ENCODE peak calls at places on chromosomes 2 and 18, in four cellular contexts. J, I, E and V are unnamed samples.

GRCh38 chr2:100125641-100126040 is 16.7 kb downstream of the AFF3 start:
- DNase-seq in J (no peak), I (no peak), E (no peak), V (no peak)

GRCh38 chr18:10233082-10233875 is 221.2 kb upstream of the APCDD1 start:
- DNase-seq in J (no peak), I (no peak), E (no peak), V (no peak)

GRCh38 chr2:221914334-221914733 is 342.2 kb upstream of the EPHA4 start:
- DNase-seq in J (no peak), I (no peak), E (no peak), V (no peak)

GRCh38 chr2:86254576-86255538 is 55.6 kb downstream of the MRPL35 start:
- DNase-seq in J (peak), I (no peak), E (no peak), V (no peak)

GRCh38 chr2:54597153-54597827 is 126.2 kb upstream of the EML6 start:
- DNase-seq in J (peak), I (no peak), E (no peak), V (peak)

GRCh38 chr2:53490659-53491058 is 276.9 kb upstream of the CHAC2 start:
- DNase-seq in J (no peak), I (no peak), E (peak), V (peak)

GRCh38 chr2:9751831-9752230 is 91.4 kb upstream of the TAF1B start:
- DNase-seq in J (no peak), I (no peak), E (no peak), V (no peak)

GRCh38 chr2:104091894-104092293 is 762.0 kb upstream of the POU3F3 start:
- DNase-seq in J (no peak), I (no peak), E (no peak), V (no peak)

GRCh38 chr2:2834105-2834504 is 503.0 kb upstream of the MYT1L start:
- DNase-seq in J (no peak), I (no peak), E (no peak), V (no peak)

GRCh38 chr2:181157326-181157725 is 176.9 kb downstream of the UBE2E3 start:
- DNase-seq in J (no peak), I (no peak), E (peak), V (no peak)

GRCh38 chr18:6414118-6414722 is 491 bp downstream of the L3MBTL4 start:
- DNase-seq in J (peak), I (peak), E (peak), V (peak)

GRCh38 chr2:25132296-25132630 is 36.1 kb downstream of the POMC start:
- DNase-seq in J (no peak), I (no peak), E (no peak), V (no peak)

GRCh38 chr18:74692367-74693013 is 94.8 kb downstream of the ZNF407 start:
- DNase-seq in J (no peak), I (no peak), E (no peak), V (no peak)

GRCh38 chr2:29309090-29310054 is 194.2 kb downstream of the CLIP4 start:
- DNase-seq in J (peak), I (peak), E (peak), V (peak)

GRCh38 chr2:79511320-79511951 is 1.4 kb upstream of the CTNNA2 start:
- DNase-seq in J (peak), I (no peak), E (peak), V (peak)

GRCh38 chr18:54387631-54388030 is 29.9 kb downstream of the C18orf54 start:
- DNase-seq in J (no peak), I (no peak), E (no peak), V (no peak)

GRCh38 chr2:184689633-184690032 is 91.3 kb downstream of the ZNF804A start:
- DNase-seq in J (no peak), I (no peak), E (no peak), V (no peak)

GRCh38 chr2:6945821-6946220 is 28.6 kb downstream of the RNF144A start:
- DNase-seq in J (no peak), I (no peak), E (no peak), V (no peak)

GRCh38 chr2:161321944-161322343 is 13.7 kb downstream of the PSMD14 start:
- DNase-seq in J (no peak), I (no peak), E (peak), V (no peak)

GRCh38 chr2:8477511-8478132 is 204.2 kb upstream of the ID2 start:
- DNase-seq in J (no peak), I (no peak), E (no peak), V (no peak)

GRCh38 chr2:38214209-38214717 is 138.3 kb upstream of the CYP1B1 start:
- DNase-seq in J (no peak), I (no peak), E (no peak), V (no peak)

GRCh38 chr2:160353166-160353565 is 140.4 kb downstream of the RBMS1 start:
- DNase-seq in J (no peak), I (no peak), E (no peak), V (no peak)

GRCh38 chr2:191927319-191927867 is 80.5 kb upstream of the CAVIN2 start:
- DNase-seq in J (peak), I (peak), E (peak), V (peak)

GRCh38 chr18:10296491-10296890 is 157.9 kb upstream of the APCDD1 start:
- DNase-seq in J (no peak), I (no peak), E (no peak), V (no peak)

GRCh38 chr2:219079417-219079816 is 18.7 kb upstream of the IHH start:
- DNase-seq in J (no peak), I (no peak), E (peak), V (no peak)

GRCh38 chr2:41707790-41708451 is 339.9 kb upstream of the PKDCC start:
- DNase-seq in J (no peak), I (no peak), E (no peak), V (no peak)

GRCh38 chr2:120910956-120911951 is 175.6 kb downstream of the GLI2 start:
- DNase-seq in J (no peak), I (no peak), E (peak), V (no peak)

GRCh38 chr2:128310094-128310716 is 8.5 kb downstream of the HS6ST1 start:
- DNase-seq in J (no peak), I (no peak), E (no peak), V (peak)

GRCh38 chr2:31324000-31324633 is 90.2 kb downstream of the EHD3 start:
- DNase-seq in J (no peak), I (no peak), E (peak), V (no peak)
- H3K27ac ChIP-seq in J (no peak), I (no peak), E (peak), V (no peak)

DNA sequence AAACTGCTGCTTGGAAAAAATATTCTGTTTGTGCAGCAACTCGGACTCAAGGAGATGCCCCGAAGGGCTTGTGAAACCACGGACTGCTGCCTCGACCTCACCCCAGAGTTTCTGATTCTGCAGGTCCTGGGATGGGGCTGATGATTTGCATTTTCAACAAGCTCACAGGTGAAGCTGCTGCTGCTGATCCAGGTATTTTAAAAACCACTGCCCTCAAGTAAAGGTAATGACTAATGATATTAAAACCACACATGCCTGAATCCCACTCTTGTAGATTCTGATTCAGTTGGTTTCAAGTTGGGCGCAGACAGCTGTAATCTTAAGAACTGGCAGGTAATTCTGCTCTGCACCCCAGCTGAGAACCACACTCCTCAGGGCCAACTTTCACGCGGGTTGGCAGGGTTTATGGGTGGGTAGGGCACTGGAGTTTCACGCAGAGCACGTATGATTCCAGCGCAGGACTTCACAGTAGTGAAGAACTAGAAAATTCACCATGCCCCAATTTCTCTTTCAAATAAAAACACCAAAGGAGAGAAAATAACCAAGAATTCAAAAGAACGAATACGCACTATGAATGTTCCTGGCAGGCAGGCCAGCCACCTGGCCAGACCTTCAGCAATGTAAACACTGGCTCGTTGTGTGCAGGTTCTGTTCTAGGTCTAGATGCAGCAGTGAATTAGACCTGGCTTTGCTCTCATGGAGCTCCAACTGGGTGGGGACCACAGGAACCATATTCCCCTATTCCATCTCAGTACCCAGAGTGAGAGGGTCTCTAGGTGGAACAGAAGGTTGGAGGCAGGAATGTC is 74.6 kb upstream of the ZFP36L2 start:
- DNase-seq in J (peak), I (no peak), E (no peak), V (no peak)
- H3K27ac ChIP-seq in J (peak), I (no peak), E (no peak), V (no peak)

GRCh38 chr2:188819781-188820180 is 154.4 kb upstream of the COL3A1 start:
- DNase-seq in J (no peak), I (no peak), E (no peak), V (no peak)
- H3K27ac ChIP-seq in J (no peak), I (no peak), E (no peak), V (peak)

DNA sequence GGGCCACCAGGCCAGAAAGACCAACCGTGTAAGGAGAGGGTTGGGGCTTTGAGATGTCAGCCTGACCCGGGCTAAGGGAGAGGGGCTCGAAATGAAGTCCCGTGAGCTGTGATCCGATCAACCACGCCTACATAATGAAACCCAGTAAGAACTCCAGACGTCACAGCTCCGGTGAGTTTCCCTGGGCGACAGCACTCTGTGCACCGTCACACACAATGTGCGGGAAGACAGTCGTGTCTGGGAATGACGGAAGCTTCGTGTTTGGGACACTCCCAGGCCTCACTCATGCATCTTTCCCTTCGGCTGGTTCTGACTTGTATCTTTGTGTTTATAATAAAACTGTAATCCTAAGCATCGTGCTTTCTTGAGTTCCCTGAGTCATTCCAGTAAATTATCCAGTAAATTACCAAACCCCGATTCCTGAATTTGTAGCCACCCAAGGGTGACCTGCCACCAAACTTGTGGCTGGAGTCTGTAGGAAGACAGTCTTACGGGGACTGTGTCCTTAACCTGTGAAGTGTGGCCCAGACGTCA is 44.2 kb downstream of the CYP27C1 start:
- DNase-seq in J (no peak), I (peak), E (peak), V (no peak)
- H3K27ac ChIP-seq in J (no peak), I (peak), E (peak), V (peak)

DNA sequence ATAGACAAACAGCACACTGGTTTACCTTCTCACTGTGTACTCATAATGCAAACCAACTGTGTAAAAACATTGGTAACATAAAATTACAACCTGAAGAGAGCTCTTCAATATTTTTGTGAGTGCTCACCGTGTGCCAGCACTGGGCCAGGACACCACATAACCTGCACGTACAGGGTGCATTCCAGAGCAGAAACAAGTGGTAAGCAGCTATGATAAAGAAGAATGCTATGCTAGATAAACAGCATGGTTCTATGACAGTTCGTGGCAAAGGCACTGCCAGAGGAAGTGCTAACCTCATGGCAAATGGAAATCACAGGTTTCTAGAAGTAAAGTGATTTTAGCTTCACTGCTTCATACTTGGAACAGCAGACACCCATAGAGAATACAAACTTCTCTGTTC is 343.5 kb downstream of the MTX2 start:
- DNase-seq in J (no peak), I (no peak), E (peak), V (no peak)
- H3K27ac ChIP-seq in J (no peak), I (no peak), E (peak), V (no peak)

DNA sequence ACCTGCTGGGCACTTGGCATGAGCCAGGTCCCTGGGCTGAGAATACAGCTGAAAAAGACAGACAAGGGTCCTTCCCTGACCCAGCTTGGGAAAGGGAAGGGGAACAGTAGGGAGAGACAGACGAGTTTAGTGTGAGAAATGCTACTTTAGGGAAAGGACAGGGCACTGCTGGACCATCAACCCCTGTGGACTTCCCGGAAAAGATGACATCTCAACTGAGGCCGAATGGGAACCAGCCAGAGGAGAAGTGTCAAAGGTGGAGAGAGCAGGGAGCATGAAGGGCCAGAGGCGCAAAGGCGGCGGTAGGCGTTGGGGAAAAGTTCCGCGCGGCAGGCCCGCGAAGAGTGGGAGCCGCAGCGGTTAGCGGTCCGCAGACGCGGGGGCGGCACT is 623 bp downstream of the TEX261 start:
- DNase-seq in J (no peak), I (no peak), E (peak), V (no peak)
- H3K27ac ChIP-seq in J (peak), I (peak), E (peak), V (no peak)

GRCh38 chr2:172070936-172071335 is 14.4 kb upstream of the DLX1 start:
- DNase-seq in J (no peak), I (no peak), E (no peak), V (no peak)

GRCh38 chr2:172074254-172074653 is 11.1 kb upstream of the DLX1 start:
- DNase-seq in J (no peak), I (no peak), E (no peak), V (no peak)

GRCh38 chr2:172072279-172072678 is 13.0 kb upstream of the DLX1 start:
- DNase-seq in J (no peak), I (no peak), E (no peak), V (no peak)

GRCh38 chr2:172079416-172079815 is 5.9 kb upstream of the DLX1 start:
- DNase-seq in J (no peak), I (no peak), E (no peak), V (no peak)

GRCh38 chr2:172073518-172073917 is 11.8 kb upstream of the DLX1 start:
- DNase-seq in J (no peak), I (no peak), E (no peak), V (no peak)
- H3K27ac ChIP-seq in J (no peak), I (no peak), E (no peak), V (no peak)

GRCh38 chr2:61011649-61012048 is 5.9 kb upstream of the PEX13 start:
- DNase-seq in J (peak), I (peak), E (peak), V (no peak)

GRCh38 chr2:61014805-61015204 is 2.7 kb upstream of the PEX13 start:
- DNase-seq in J (no peak), I (no peak), E (no peak), V (no peak)

GRCh38 chr2:61015971-61016370 is 1.5 kb upstream of the PEX13 start:
- DNase-seq in J (peak), I (no peak), E (no peak), V (no peak)

GRCh38 chr2:61016392-61017002 is 1.0 kb upstream of the PEX13 start:
- DNase-seq in J (no peak), I (no peak), E (no peak), V (no peak)

GRCh38 chr2:61013382-61013781 is 4.1 kb upstream of the PEX13 start:
- DNase-seq in J (no peak), I (no peak), E (no peak), V (no peak)
- H3K27ac ChIP-seq in J (peak), I (no peak), E (no peak), V (no peak)

GRCh38 chr2:173150087-173150486 is 74.4 kb downstream of the MAP3K20 start:
- DNase-seq in J (no peak), I (no peak), E (peak), V (no peak)
- H3K27ac ChIP-seq in J (no peak), I (no peak), E (peak), V (no peak)